ENCODE peak calls at places on chromosomes 5 and 9, in five cellular contexts. W, H, F, U and J are unnamed samples.
A peak's percentile ranks its signal among the peaks of the same experiment; 100 is the strongest.

GRCh38 chr5:2019716-2020115 is 137.0 kb upstream of the IRX4 start:
- DNase-seq in W (no peak), H (no peak), F (no peak), U (no peak), J (no peak)

GRCh38 chr9:86721843-86722705 is 225.2 kb downstream of the GAS1 start:
- DNase-seq in W (peak; percentile 97), H (no peak), F (peak; percentile 73), U (no peak), J (peak; percentile 74)

GRCh38 chr9:109143881-109144562 is 23.0 kb downstream of the FRRS1L start:
- DNase-seq in W (peak; percentile 30), H (no peak), F (no peak), U (no peak), J (no peak)

GRCh38 chr9:136194540-136194939 is 10.4 kb downstream of the LHX3 start:
- DNase-seq in W (no peak), H (no peak), F (no peak), U (no peak), J (no peak)

GRCh38 chr9:134329886-134330285 is 3.6 kb downstream of the RXRA start:
- DNase-seq in W (no peak), H (peak; percentile 95), F (no peak), U (peak; percentile 43), J (no peak)

GRCh38 chr9:136791466-136792276 is 527 bp downstream of the TMEM141 start:
- DNase-seq in W (peak; percentile 39), H (peak; percentile 80), F (peak; percentile 65), U (peak; percentile 60), J (no peak)

GRCh38 chr5:149549461-149550266 is 1.6 kb downstream of the CSNK1A1 start:
- DNase-seq in W (peak; percentile 58), H (peak; percentile 53), F (no peak), U (no peak), J (no peak)

GRCh38 chr5:91632871-91633270 is 249.8 kb upstream of the ARRDC3 start:
- DNase-seq in W (no peak), H (no peak), F (no peak), U (no peak), J (no peak)

GRCh38 chr9:125277411-125277810 is 15.8 kb downstream of the GAPVD1 start:
- DNase-seq in W (no peak), H (no peak), F (no peak), U (no peak), J (no peak)

GRCh38 chr5:154408806-154409205 is 37.0 kb upstream of the SAP30L start:
- DNase-seq in W (no peak), H (no peak), F (no peak), U (no peak), J (no peak)

GRCh38 chr5:120366047-120366446 is 98.1 kb upstream of the PRR16 start:
- DNase-seq in W (peak; percentile 36), H (no peak), F (no peak), U (no peak), J (peak; percentile 24)

GRCh38 chr9:5714501-5715401 is 85.8 kb downstream of the RIC1 start:
- DNase-seq in W (peak; percentile 33), H (no peak), F (no peak), U (no peak), J (no peak)

GRCh38 chr5:6359941-6360683 is 18.2 kb downstream of the MED10 start:
- DNase-seq in W (no peak), H (no peak), F (no peak), U (no peak), J (no peak)

GRCh38 chr5:118326496-118327045 is 661.8 kb downstream of the DTWD2 start:
- DNase-seq in W (no peak), H (no peak), F (no peak), U (no peak), J (no peak)

GRCh38 chr5:157450024-157450423 is 10.0 kb upstream of the NIPAL4 start:
- DNase-seq in W (no peak), H (no peak), F (no peak), U (no peak), J (no peak)

GRCh38 chr5:157451806-157452205 is 8.2 kb upstream of the NIPAL4 start:
- DNase-seq in W (no peak), H (no peak), F (no peak), U (no peak), J (no peak)

GRCh38 chr5:157447246-157447645 is 12.8 kb upstream of the NIPAL4 start:
- DNase-seq in W (no peak), H (no peak), F (no peak), U (no peak), J (no peak)

GRCh38 chr5:157446077-157446930 is 13.7 kb upstream of the NIPAL4 start:
- DNase-seq in W (peak; percentile 76), H (no peak), F (no peak), U (no peak), J (no peak)

GRCh38 chr5:157449011-157449723 is 10.8 kb upstream of the NIPAL4 start:
- DNase-seq in W (peak; percentile 50), H (no peak), F (peak; percentile 68), U (peak; percentile 81), J (no peak)
- H3K27ac ChIP-seq in W (peak overlapping the region; percentile 5), H (no peak overlapping the region), F (peak overlapping the region; percentile 25), U (peak overlapping the region; percentile 15), J (no peak overlapping the region)

GRCh38 chr5:172444110-172444510 is 10.2 kb downstream of the SH3PXD2B start:
- DNase-seq in W (peak; percentile 79), H (no peak), F (no peak), U (no peak), J (no peak)

GRCh38 chr5:172445866-172446265 is 8.5 kb downstream of the SH3PXD2B start:
- DNase-seq in W (no peak), H (no peak), F (no peak), U (no peak), J (no peak)

GRCh38 chr5:172447646-172448365 is 6.5 kb downstream of the SH3PXD2B start:
- DNase-seq in W (no peak), H (no peak), F (no peak), U (no peak), J (no peak)

GRCh38 chr5:172444626-172445365 is 9.5 kb downstream of the SH3PXD2B start:
- DNase-seq in W (no peak), H (no peak), F (no peak), U (no peak), J (no peak)

DNA sequence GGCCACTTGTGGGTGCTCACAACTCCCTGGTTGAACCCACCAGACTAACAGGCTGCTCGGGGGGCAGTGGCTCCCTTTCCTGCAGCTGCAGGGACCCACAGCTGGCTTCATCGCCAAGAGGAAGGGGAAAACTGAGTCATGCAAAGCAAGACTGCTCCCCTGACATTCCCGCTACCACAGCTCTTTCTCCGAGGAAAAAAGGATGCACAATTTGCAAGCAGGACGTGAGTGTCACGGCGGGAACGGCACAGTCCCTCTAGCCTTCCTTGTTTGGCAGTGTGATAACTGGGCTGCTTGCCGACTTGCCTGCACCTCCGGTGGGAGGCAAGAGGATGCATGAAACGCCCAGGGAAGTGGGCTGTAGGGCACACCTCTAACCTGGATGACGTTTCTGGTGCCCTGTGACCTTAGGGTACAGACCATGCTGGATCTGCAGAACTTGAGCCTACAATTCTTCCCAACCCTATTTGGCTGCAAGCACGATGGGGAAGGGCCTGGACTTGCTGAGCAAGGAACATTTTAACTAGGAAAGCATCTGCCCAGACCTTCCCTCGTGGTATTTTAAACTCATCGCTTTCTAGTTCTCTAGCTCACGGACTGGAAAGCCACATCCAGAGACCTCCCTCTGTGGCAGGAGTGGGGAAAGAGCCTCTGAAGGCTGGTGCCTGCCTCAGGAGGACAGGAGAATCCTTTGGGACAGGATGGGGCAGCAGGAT is 7.8 kb downstream of the SH3PXD2B start:
- DNase-seq in W (no peak), H (no peak), F (no peak), U (no peak), J (no peak)
- H3K4me3 ChIP-seq in W (no peak overlapping the region), H (no peak overlapping the region), F (peak overlapping the region; percentile 1), U (no peak overlapping the region), J (no peak overlapping the region)

DNA sequence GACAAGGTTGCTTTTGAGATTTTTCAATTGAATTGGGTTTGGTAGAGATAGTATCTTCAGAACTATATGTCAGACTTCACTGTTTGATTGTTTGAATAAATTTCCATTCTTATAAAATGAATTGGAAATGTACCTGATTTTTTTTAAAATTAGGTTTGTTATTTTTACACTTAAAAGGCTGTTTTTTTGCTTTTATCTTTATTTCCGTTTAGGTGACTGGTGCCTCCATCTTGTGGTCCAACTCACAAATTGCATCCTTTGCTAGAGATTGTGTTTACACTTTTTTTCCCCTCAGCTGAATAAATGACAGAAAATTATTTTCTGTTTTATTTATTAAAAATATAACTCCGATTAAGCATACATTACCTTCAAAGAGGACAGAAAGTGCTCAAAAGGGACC is 15.6 kb downstream of the NDUFAF2 start:
- DNase-seq in W (peak; percentile 42), H (no peak), F (no peak), U (no peak), J (no peak)
- TF ChIP-seq CTCF in W (peak; percentile 70), H (peak; percentile 39), F (no peak), U (peak; percentile 37), J (peak; percentile 71)

GRCh38 chr9:122978586-122978985 is 37.8 kb downstream of the RABGAP1 start:
- DNase-seq in W (no peak), H (no peak), F (no peak), U (no peak), J (no peak)

GRCh38 chr9:122975196-122975595 is 34.4 kb downstream of the RABGAP1 start:
- DNase-seq in W (no peak), H (no peak), F (no peak), U (no peak), J (no peak)
- H3K27ac ChIP-seq in W (no peak overlapping the region), H (no peak overlapping the region), F (peak overlapping the region; percentile 49), U (peak overlapping the region; percentile 69), J (no peak overlapping the region)

GRCh38 chr9:35673998-35674361 is 252 bp downstream of the CA9 start:
- DNase-seq in W (no peak), H (no peak), F (no peak), U (no peak), J (no peak)
- H3K4me3 ChIP-seq in W (no peak overlapping the region), H (no peak overlapping the region), F (no peak overlapping the region), U (no peak overlapping the region), J (no peak overlapping the region)